ENCODE peak calls at places on chromosomes 12 and 14, in ten cellular contexts. E is HS-5; F is GM23338; A is activated effector memory CD4-positive, alpha-beta T cell treated with Interleukin-2 at 50 U/mL for 16 hours; I is NCI-H1092; R is GM23248; X is stimulated activated naive CD8-positive, alpha-beta T cell treated with anti-CD3 and anti-CD28 coated beads, Interleukin-15, Interleukin-2, amounts not matched to agents 100 U/mL and 50 U/mL, for 24 hours; H is KBM-7; T is amniotic stem cell; U is K562. O is an unnamed sample.

GRCh38 chr12:32903763-32904162 is 7.2 kb upstream of the PKP2 start:
- DNase-seq in E (no peak), F (no peak), A (no peak), I (no peak), R (no peak), X (no peak), H (no peak), T (no peak), U (no peak), O (no peak)

GRCh38 chr12:58009355-58009754 is 68.0 kb downstream of the ATP23 start:
- DNase-seq in E (no peak), F (no peak), A (no peak), I (no peak), R (peak), X (no peak), H (no peak), T (no peak), U (no peak), O (no peak)

GRCh38 chr12:62849398-62849797 is 85.6 kb downstream of the PPM1H start:
- DNase-seq in E (no peak), F (no peak), A (no peak), I (no peak), R (no peak), X (no peak), H (no peak), T (no peak), U (no peak), O (no peak)

GRCh38 chr12:111055181-111055880 is 135.0 kb upstream of the MYL2 start:
- DNase-seq in E (no peak), F (no peak), A (no peak), I (no peak), R (no peak), X (no peak), H (no peak), T (no peak), U (no peak), O (no peak)

GRCh38 chr12:128820723-128821432 is 2.9 kb downstream of the SLC15A4 start:
- DNase-seq in E (no peak), F (no peak), A (no peak), I (no peak), R (no peak), X (no peak), H (peak), T (no peak), U (no peak), O (peak)

GRCh38 chr12:68403296-68403695 is 71.1 kb upstream of the MDM1 start:
- DNase-seq in E (no peak), F (no peak), A (no peak), I (no peak), R (no peak), X (no peak), H (no peak), T (no peak), U (no peak), O (no peak)

GRCh38 chr12:109098671-109099070 is 1.3 kb downstream of the UNG start:
- DNase-seq in E (no peak), F (no peak), A (no peak), I (no peak), R (peak), X (no peak), H (no peak), T (no peak), U (no peak), O (no peak)

GRCh38 chr12:118238888-118239287 is 103.0 kb downstream of the PEBP1 start:
- DNase-seq in E (no peak), F (no peak), A (no peak), I (no peak), R (no peak), X (no peak), H (no peak), T (no peak), U (no peak), O (peak)

GRCh38 chr14:52044791-52045522 is 23.9 kb downstream of the NID2 start:
- DNase-seq in E (peak), F (no peak), A (no peak), I (no peak), R (peak), X (no peak), H (no peak), T (peak), U (no peak), O (no peak)

GRCh38 chr12:6788972-6789905 is at the start of gene CD4:
- DNase-seq in E (no peak), F (peak), A (peak), I (no peak), R (no peak), X (peak), H (peak), T (no peak), U (no peak), O (peak)

GRCh38 chr14:79629372-79629771 is 581.9 kb downstream of the DIO2 start:
- DNase-seq in E (no peak), F (no peak), A (no peak), I (no peak), R (no peak), X (no peak), H (no peak), T (no peak), U (no peak), O (no peak)

GRCh38 chr12:7837366-7837765 is 35.3 kb downstream of the SLC2A14 start:
- DNase-seq in E (no peak), F (no peak), A (no peak), I (no peak), R (no peak), X (no peak), H (no peak), T (no peak), U (no peak), O (no peak)

GRCh38 chr14:94395900-94396574 is 7.6 kb upstream of the SERPINA1 start:
- DNase-seq in E (no peak), F (no peak), A (no peak), I (peak), R (no peak), X (no peak), H (no peak), T (no peak), U (no peak), O (no peak)

GRCh38 chr12:27667540-27667939 is 28.7 kb upstream of the REP15 start:
- DNase-seq in E (no peak), F (no peak), A (no peak), I (no peak), R (peak), X (no peak), H (no peak), T (no peak), U (no peak), O (no peak)

GRCh38 chr12:63037721-63038120 is 102.8 kb upstream of the PPM1H start:
- DNase-seq in E (no peak), F (no peak), A (no peak), I (no peak), R (no peak), X (no peak), H (no peak), T (no peak), U (no peak), O (no peak)

GRCh38 chr12:26153421-26154154 is 28.8 kb upstream of the BHLHE41 start:
- DNase-seq in E (peak), F (no peak), A (no peak), I (no peak), R (peak), X (no peak), H (no peak), T (peak), U (no peak), O (no peak)

GRCh38 chr12:96177013-96177412 is 17.2 kb upstream of the ELK3 start:
- DNase-seq in E (no peak), F (no peak), A (peak), I (no peak), R (peak), X (peak), H (peak), T (peak), U (no peak), O (peak)

GRCh38 chr14:104550849-104551728 is 28.5 kb upstream of the C14orf180 start:
- DNase-seq in E (no peak), F (no peak), A (no peak), I (no peak), R (no peak), X (no peak), H (no peak), T (no peak), U (no peak), O (no peak)

GRCh38 chr12:52844386-52844785 is 4.4 kb downstream of the KRT78 start:
- DNase-seq in E (no peak), F (no peak), A (no peak), I (no peak), R (no peak), X (no peak), H (no peak), T (no peak), U (no peak), O (no peak)

GRCh38 chr14:99829450-99829849 is 36.2 kb downstream of the EML1 start:
- DNase-seq in E (no peak), F (no peak), A (no peak), I (no peak), R (no peak), X (no peak), H (no peak), T (no peak), U (no peak), O (no peak)

GRCh38 chr12:113142886-113143329 is 6.6 kb upstream of the CFAP73 start:
- DNase-seq in E (no peak), F (no peak), A (no peak), I (no peak), R (no peak), X (no peak), H (no peak), T (no peak), U (no peak), O (no peak)

GRCh38 chr14:91415794-91416743 is 1.6 kb downstream of the CCDC88C start:
- DNase-seq in E (no peak), F (peak), A (peak), I (no peak), R (no peak), X (peak), H (peak), T (no peak), U (no peak), O (peak)